ENCODE peak calls at places on chromosomes 16 and 17, in four cellular contexts. I is CD14-positive monocyte, Z is astrocyte, Y is AG08396. L is an unnamed sample.

GRCh38 chr17:43018008-43018853 is 4.0 kb downstream of the VAT1 start:
- DNase-seq in I (peak), Z (no peak), Y (no peak), L (no peak)

GRCh38 chr17:66405836-66406679 is 103.6 kb downstream of the PRKCA start:
- DNase-seq in I (no peak), Z (no peak), Y (no peak), L (no peak)

GRCh38 chr17:36463916-36464764 is 22.3 kb upstream of the ZNHIT3 start:
- DNase-seq in I (no peak), Z (peak), Y (peak), L (peak)

GRCh38 chr16:11410382-11411058 is 65.3 kb downstream of the RMI2 start:
- DNase-seq in I (peak), Z (no peak), Y (no peak), L (no peak)

GRCh38 chr16:47388705-47389104 is 72.2 kb downstream of the ITFG1 start:
- DNase-seq in I (no peak), Z (no peak), Y (no peak), L (no peak)

GRCh38 chr16:77295896-77296295 is 96.7 kb downstream of the SYCE1L start:
- DNase-seq in I (no peak), Z (no peak), Y (no peak), L (no peak)

GRCh38 chr17:4033751-4034251 is 69.6 kb upstream of the ATP2A3 start:
- DNase-seq in I (no peak), Z (no peak), Y (no peak), L (peak)

GRCh38 chr16:84650062-84650991 is 2.0 kb downstream of the KLHL36 start:
- DNase-seq in I (no peak), Z (peak), Y (peak), L (no peak)

GRCh38 chr17:40432864-40433528 is 10.3 kb upstream of the IGFBP4 start:
- DNase-seq in I (no peak), Z (peak), Y (no peak), L (no peak)

GRCh38 chr16:53048139-53048915 is 4.4 kb downstream of the CHD9NB start:
- DNase-seq in I (no peak), Z (no peak), Y (no peak), L (no peak)

GRCh38 chr17:50817142-50817751 is 18.1 kb upstream of the WFIKKN2 start:
- DNase-seq in I (no peak), Z (no peak), Y (peak), L (peak)

GRCh38 chr17:42221886-42222745 is 27.8 kb upstream of the GHDC start:
- DNase-seq in I (peak), Z (no peak), Y (peak), L (no peak)

GRCh38 chr17:81429353-81429774 is 34.1 kb downstream of the BAHCC1 start:
- DNase-seq in I (no peak), Z (peak), Y (peak), L (peak)

GRCh38 chr16:64864232-64864803 is 257.5 kb downstream of the CDH11 start:
- DNase-seq in I (no peak), Z (peak), Y (peak), L (no peak)